ENCODE peak calls at places on chromosome 20, in five cellular contexts. One of them, this sample, is unnamed.

GRCh38 chr20:19210426-19211155 is 1.9 kb upstream of the SLC24A3 start:
- DNase-seq in fibroblast of lung: no peak
- DNase-seq in pancreas: no peak
- DNase-seq in thoracic aorta: no peak
- DNase-seq in brain microvascular endothelial cell: no peak
- DNase-seq in this sample: no peak

GRCh38 chr20:35271073-35271882 is 6.6 kb downstream of the MMP24OS start:
- DNase-seq in pancreas: no peak
- DNase-seq in fibroblast of lung: no peak
- DNase-seq in thoracic aorta: no peak
- DNase-seq in brain microvascular endothelial cell: no peak
- DNase-seq in this sample: no peak

GRCh38 chr20:53408728-53409157 is 184.9 kb downstream of the ZNF217 start:
- DNase-seq in brain microvascular endothelial cell: no peak
- DNase-seq in thoracic aorta: no peak
- DNase-seq in fibroblast of lung: no peak
- DNase-seq in pancreas: no peak
- DNase-seq in this sample: no peak

GRCh38 chr20:45779011-45779915 is 12.4 kb downstream of the WFDC3 start:
- DNase-seq in pancreas: peak; percentile 92
- DNase-seq in brain microvascular endothelial cell: peak; percentile 98
- DNase-seq in fibroblast of lung: peak; percentile 100
- DNase-seq in thoracic aorta: peak; percentile 93
- DNase-seq in this sample: peak; percentile 95

GRCh38 chr20:23632711-23633573 is 4.8 kb downstream of the CST3 start:
- DNase-seq in brain microvascular endothelial cell: no peak
- DNase-seq in thoracic aorta: no peak
- DNase-seq in fibroblast of lung: no peak
- DNase-seq in pancreas: no peak
- DNase-seq in this sample: no peak

GRCh38 chr20:4326194-4327065 is 311.1 kb upstream of the RNF24 start:
- DNase-seq in pancreas: no peak
- DNase-seq in fibroblast of lung: no peak
- DNase-seq in brain microvascular endothelial cell: no peak
- DNase-seq in thoracic aorta: no peak
- DNase-seq in this sample: no peak

GRCh38 chr20:37850724-37851123 is 52.2 kb upstream of the VSTM2L start:
- DNase-seq in brain microvascular endothelial cell: peak; percentile 11
- DNase-seq in pancreas: no peak
- DNase-seq in thoracic aorta: no peak
- DNase-seq in fibroblast of lung: peak; percentile 9
- DNase-seq in this sample: no peak

GRCh38 chr20:3785240-3786125 is 1.1 kb downstream of the CENPB start:
- DNase-seq in fibroblast of lung: peak; percentile 32
- DNase-seq in pancreas: peak; percentile 51
- DNase-seq in brain microvascular endothelial cell: no peak
- DNase-seq in thoracic aorta: no peak
- DNase-seq in this sample: no peak

GRCh38 chr20:13418263-13419229 is 197.5 kb downstream of the ISM1 start:
- DNase-seq in pancreas: no peak
- DNase-seq in fibroblast of lung: no peak
- DNase-seq in brain microvascular endothelial cell: no peak
- DNase-seq in thoracic aorta: no peak
- DNase-seq in this sample: no peak

GRCh38 chr20:24833592-24833991 is 115.5 kb upstream of the CST7 start:
- DNase-seq in thoracic aorta: no peak
- DNase-seq in pancreas: no peak
- DNase-seq in fibroblast of lung: no peak
- DNase-seq in brain microvascular endothelial cell: no peak
- DNase-seq in this sample: no peak

GRCh38 chr20:46700481-46700880 is 9.0 kb upstream of the SLC2A10 start:
- DNase-seq in pancreas: no peak
- DNase-seq in thoracic aorta: no peak
- DNase-seq in brain microvascular endothelial cell: no peak
- DNase-seq in fibroblast of lung: no peak
- DNase-seq in this sample: no peak

GRCh38 chr20:43752561-43753301 is 25.9 kb upstream of the GTSF1L start:
- DNase-seq in fibroblast of lung: peak; percentile 98
- DNase-seq in thoracic aorta: no peak
- DNase-seq in pancreas: no peak
- DNase-seq in brain microvascular endothelial cell: peak; percentile 89
- DNase-seq in this sample: no peak

GRCh38 chr20:7650481-7650880 is 289.8 kb downstream of the HAO1 start:
- DNase-seq in thoracic aorta: no peak
- DNase-seq in fibroblast of lung: peak; percentile 95
- DNase-seq in pancreas: no peak
- DNase-seq in brain microvascular endothelial cell: peak; percentile 29
- DNase-seq in this sample: peak; percentile 58

GRCh38 chr20:19828233-19828632 is 70.2 kb downstream of the RIN2 start:
- DNase-seq in pancreas: no peak
- DNase-seq in brain microvascular endothelial cell: peak; percentile 76
- DNase-seq in thoracic aorta: no peak
- DNase-seq in fibroblast of lung: peak; percentile 71
- DNase-seq in this sample: no peak

GRCh38 chr20:2767768-2768631 is 32.4 kb downstream of the CPXM1 start:
- DNase-seq in pancreas: peak; percentile 91
- DNase-seq in fibroblast of lung: peak; percentile 70
- DNase-seq in thoracic aorta: no peak
- DNase-seq in brain microvascular endothelial cell: no peak
- DNase-seq in this sample: no peak

GRCh38 chr20:50338479-50339195 is 148.0 kb downstream of the CEBPB start:
- DNase-seq in thoracic aorta: no peak
- DNase-seq in fibroblast of lung: peak; percentile 67
- DNase-seq in pancreas: no peak
- DNase-seq in brain microvascular endothelial cell: no peak
- DNase-seq in this sample: no peak

DNA sequence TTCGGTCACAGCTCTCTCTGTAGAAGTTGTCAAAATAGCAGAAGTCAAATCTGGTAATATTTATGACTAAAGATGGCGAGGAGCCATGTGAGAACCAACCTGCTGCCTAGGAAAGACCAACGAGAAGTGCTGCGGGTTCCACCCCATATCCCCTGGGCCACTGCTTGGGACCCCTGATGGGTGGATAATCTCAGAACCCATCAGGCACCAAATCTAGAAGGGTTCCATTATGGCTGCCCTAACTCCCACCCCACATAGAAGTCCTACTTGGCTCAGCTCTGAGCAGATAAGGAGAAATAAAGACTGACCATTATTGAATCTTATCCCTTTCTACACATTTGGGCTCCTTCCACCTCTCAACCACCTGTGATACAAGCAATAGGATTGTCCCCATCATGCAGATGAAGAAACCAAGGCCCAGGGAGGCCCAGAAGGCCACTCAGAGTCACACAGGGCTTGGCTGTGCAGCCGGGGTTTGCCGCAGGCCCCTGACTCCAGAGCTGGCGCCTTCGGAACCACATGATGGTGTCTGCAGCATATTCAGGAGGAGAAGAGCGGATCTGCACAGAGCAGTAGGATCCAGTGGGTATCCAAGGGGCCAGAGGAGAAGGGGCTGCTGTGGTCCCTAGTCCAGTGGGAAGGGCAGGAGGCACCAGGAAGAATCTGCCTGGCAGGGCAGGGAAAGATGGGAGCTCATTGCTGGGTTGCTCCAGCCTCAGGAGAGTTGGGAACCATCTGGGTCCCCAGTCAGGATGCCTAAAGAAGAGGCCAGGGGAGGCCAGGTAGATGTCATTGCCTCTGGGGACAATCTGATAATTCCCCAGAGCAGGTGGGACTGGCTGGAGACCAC is 9.6 kb upstream of the PCMTD2 start:
- DNase-seq in brain microvascular endothelial cell: no peak
- DNase-seq in thoracic aorta: no peak
- DNase-seq in fibroblast of lung: no peak
- DNase-seq in pancreas: no peak
- DNase-seq in this sample: no peak
- H3K27me3 ChIP-seq in brain microvascular endothelial cell: peaks cover 11% of the 10 kb centered on the region
- H3K27me3 ChIP-seq in thoracic aorta: no peaks in the 10 kb centered on the region
- H3K27me3 ChIP-seq in fibroblast of lung: peaks cover 18% of the 10 kb centered on the region
- H3K27me3 ChIP-seq in pancreas: no peaks in the 10 kb centered on the region
- H3K27me3 ChIP-seq in this sample: no peaks in the 10 kb centered on the region

GRCh38 chr20:58133020-58133419 is 95.4 kb downstream of the ANKRD60 start:
- DNase-seq in fibroblast of lung: no peak
- DNase-seq in thoracic aorta: no peak
- DNase-seq in pancreas: no peak
- DNase-seq in brain microvascular endothelial cell: no peak
- DNase-seq in this sample: peak; percentile 13
- H3K27me3 ChIP-seq in fibroblast of lung: peaks cover 2% of the 10 kb centered on the region
- H3K27me3 ChIP-seq in thoracic aorta: no peaks in the 10 kb centered on the region
- H3K27me3 ChIP-seq in pancreas: no peaks in the 10 kb centered on the region
- H3K27me3 ChIP-seq in brain microvascular endothelial cell: no peaks in the 10 kb centered on the region
- H3K27me3 ChIP-seq in this sample: no peaks in the 10 kb centered on the region

GRCh38 chr20:61285691-61286090 is 33.6 kb downstream of the CDH4 start:
- DNase-seq in brain microvascular endothelial cell: no peak
- DNase-seq in thoracic aorta: no peak
- DNase-seq in pancreas: no peak
- DNase-seq in fibroblast of lung: no peak
- DNase-seq in this sample: no peak

GRCh38 chr20:61285152-61285645 is 33.1 kb downstream of the CDH4 start:
- DNase-seq in thoracic aorta: no peak
- DNase-seq in pancreas: no peak
- DNase-seq in fibroblast of lung: no peak
- DNase-seq in brain microvascular endothelial cell: no peak
- DNase-seq in this sample: no peak

GRCh38 chr20:61288331-61288784 is 36.3 kb downstream of the CDH4 start:
- DNase-seq in thoracic aorta: no peak
- DNase-seq in fibroblast of lung: no peak
- DNase-seq in pancreas: no peak
- DNase-seq in brain microvascular endothelial cell: no peak
- DNase-seq in this sample: no peak

GRCh38 chr20:61289166-61289565 is 37.1 kb downstream of the CDH4 start:
- DNase-seq in thoracic aorta: no peak
- DNase-seq in fibroblast of lung: no peak
- DNase-seq in brain microvascular endothelial cell: no peak
- DNase-seq in pancreas: no peak
- DNase-seq in this sample: no peak

DNA sequence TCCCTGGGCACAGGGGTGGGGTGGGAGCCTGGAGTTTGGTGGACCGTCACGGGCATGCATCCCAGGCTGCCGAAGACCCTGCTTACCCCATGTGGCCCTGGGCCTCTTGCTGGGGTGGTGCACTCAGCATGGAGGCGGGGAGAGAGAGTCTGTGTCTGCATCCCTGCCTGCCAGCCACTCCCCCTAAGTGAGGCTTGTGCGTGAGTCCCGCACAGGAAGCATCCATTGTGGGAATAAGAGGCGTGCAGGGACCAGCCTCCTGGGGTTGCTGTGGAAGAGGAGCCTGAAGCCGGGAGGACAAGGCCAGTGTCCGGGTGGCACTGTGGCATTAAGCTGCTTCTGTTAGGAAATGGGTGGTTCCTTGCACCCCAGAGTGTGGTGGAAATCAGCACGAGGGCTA is 35.5 kb downstream of the CDH4 start:
- DNase-seq in thoracic aorta: no peak
- DNase-seq in pancreas: no peak
- DNase-seq in fibroblast of lung: no peak
- DNase-seq in brain microvascular endothelial cell: no peak
- DNase-seq in this sample: no peak
- H3K27me3 ChIP-seq in thoracic aorta: no peaks in the 10 kb centered on the region
- H3K27me3 ChIP-seq in pancreas: no peaks in the 10 kb centered on the region
- H3K27me3 ChIP-seq in fibroblast of lung: no peaks in the 10 kb centered on the region
- H3K27me3 ChIP-seq in brain microvascular endothelial cell: no peaks in the 10 kb centered on the region
- H3K27me3 ChIP-seq in this sample: no peaks in the 10 kb centered on the region

GRCh38 chr20:63045401-63045800 is 38.6 kb upstream of the BHLHE23 start:
- DNase-seq in fibroblast of lung: no peak
- DNase-seq in pancreas: no peak
- DNase-seq in brain microvascular endothelial cell: no peak
- DNase-seq in thoracic aorta: no peak
- DNase-seq in this sample: no peak

GRCh38 chr20:63044605-63045004 is 37.8 kb upstream of the BHLHE23 start:
- DNase-seq in thoracic aorta: no peak
- DNase-seq in brain microvascular endothelial cell: no peak
- DNase-seq in pancreas: no peak
- DNase-seq in fibroblast of lung: no peak
- DNase-seq in this sample: no peak

GRCh38 chr20:63046841-63047240 is 40.1 kb upstream of the BHLHE23 start:
- DNase-seq in pancreas: no peak
- DNase-seq in thoracic aorta: no peak
- DNase-seq in fibroblast of lung: no peak
- DNase-seq in brain microvascular endothelial cell: no peak
- DNase-seq in this sample: no peak

GRCh38 chr20:63047267-63047666 is 40.5 kb upstream of the BHLHE23 start:
- DNase-seq in thoracic aorta: no peak
- DNase-seq in fibroblast of lung: no peak
- DNase-seq in brain microvascular endothelial cell: no peak
- DNase-seq in pancreas: no peak
- DNase-seq in this sample: no peak

DNA sequence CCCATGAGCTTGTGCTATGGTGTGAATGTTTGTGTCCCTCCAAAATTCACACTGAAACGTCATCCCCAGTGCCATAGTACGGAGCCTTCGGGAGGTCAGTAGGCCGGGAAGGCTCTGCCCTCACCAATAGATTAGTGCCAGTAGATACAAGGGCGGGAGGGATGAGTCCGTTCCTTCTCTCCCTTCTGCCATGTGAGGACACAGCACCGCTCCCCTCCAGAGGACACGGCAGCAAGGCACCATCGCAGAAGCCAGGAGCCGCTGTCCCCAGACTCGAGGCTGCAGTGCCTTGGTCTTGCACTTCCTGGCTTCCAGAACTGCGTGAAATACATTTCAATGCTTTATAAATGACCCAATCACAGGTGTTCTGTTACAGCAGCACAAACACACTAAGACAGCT is 39.2 kb upstream of the BHLHE23 start:
- DNase-seq in brain microvascular endothelial cell: no peak
- DNase-seq in pancreas: no peak
- DNase-seq in fibroblast of lung: no peak
- DNase-seq in thoracic aorta: no peak
- DNase-seq in this sample: no peak
- H3K27me3 ChIP-seq in brain microvascular endothelial cell: peaks cover 7% of the 10 kb centered on the region
- H3K27me3 ChIP-seq in pancreas: no peaks in the 10 kb centered on the region
- H3K27me3 ChIP-seq in fibroblast of lung: peaks cover 3% of the 10 kb centered on the region
- H3K27me3 ChIP-seq in thoracic aorta: no peaks in the 10 kb centered on the region
- H3K27me3 ChIP-seq in this sample: no peaks in the 10 kb centered on the region

DNA sequence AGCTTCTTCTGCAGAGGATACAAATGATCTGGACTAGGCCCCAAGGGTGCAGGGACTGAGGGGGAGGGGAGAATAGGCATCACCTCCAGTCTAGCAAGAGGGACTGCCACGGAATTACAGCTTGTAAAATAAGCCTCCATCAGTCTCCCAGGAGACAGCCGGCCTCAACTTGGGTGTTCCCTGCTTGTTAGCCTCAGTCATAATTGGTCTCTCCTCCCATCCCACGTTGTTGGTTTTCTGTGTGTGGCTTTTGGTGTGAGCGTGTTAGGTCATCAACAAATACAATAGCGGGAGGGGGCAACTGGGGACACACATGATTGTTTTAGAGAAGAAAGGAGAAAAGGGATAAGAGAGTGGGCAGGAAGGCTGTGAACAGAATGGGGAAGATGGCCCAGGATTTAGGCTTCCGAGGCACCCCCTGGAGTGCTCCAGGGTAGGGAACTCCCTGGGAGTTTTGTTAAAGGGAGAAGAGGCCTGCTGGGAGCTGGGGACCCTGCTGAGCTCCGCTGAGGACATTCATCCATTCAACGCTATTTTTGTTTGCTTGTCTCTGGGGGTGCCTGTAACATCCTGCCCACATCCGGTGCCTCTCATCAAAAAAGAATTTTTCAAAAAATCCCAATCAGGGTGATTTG is 9.2 kb downstream of the FOXA2 start:
- DNase-seq in brain microvascular endothelial cell: no peak
- DNase-seq in fibroblast of lung: no peak
- DNase-seq in thoracic aorta: no peak
- DNase-seq in pancreas: no peak
- DNase-seq in this sample: no peak
- H3K27me3 ChIP-seq in brain microvascular endothelial cell: peaks cover 58% of the 10 kb centered on the region
- H3K27me3 ChIP-seq in fibroblast of lung: peaks cover 35% of the 10 kb centered on the region
- H3K27me3 ChIP-seq in thoracic aorta: peaks cover 21% of the 10 kb centered on the region
- H3K27me3 ChIP-seq in pancreas: no peaks in the 10 kb centered on the region
- H3K27me3 ChIP-seq in this sample: peaks cover 32% of the 10 kb centered on the region

This sample was measured in right atrium auricular region.